ENCODE peak calls at places on chromosomes 5 and 9, in eight cellular contexts. T, L, Q, J, Y, C, R and D are unnamed samples.

GRCh38 chr9:124699575-124699974 is 71.5 kb downstream of the NR6A1 start:
- DNase-seq in T (no peak), L (no peak), Q (no peak), J (no peak), Y (no peak), C (no peak), R (no peak), D (no peak)

GRCh38 chr5:25448190-25448621 is 803.4 kb upstream of the CDH10 start:
- DNase-seq in T (peak; percentile 37), L (no peak), Q (no peak), J (no peak), Y (no peak), C (no peak), R (no peak), D (no peak)

GRCh38 chr5:102547659-102548058 is 48.9 kb upstream of the SLCO6A1 start:
- DNase-seq in T (no peak), L (no peak), Q (no peak), J (no peak), Y (no peak), C (no peak), R (no peak), D (no peak)

GRCh38 chr5:112640495-112640894 is 97.2 kb upstream of the APC start:
- DNase-seq in T (no peak), L (no peak), Q (no peak), J (no peak), Y (no peak), C (no peak), R (no peak), D (no peak)

GRCh38 chr9:93630806-93631411 is 54.5 kb downstream of the PHF2 start:
- DNase-seq in T (no peak), L (no peak), Q (peak; percentile 34), J (no peak), Y (no peak), C (no peak), R (no peak), D (no peak)

GRCh38 chr9:12464910-12465512 is 228.2 kb upstream of the TYRP1 start:
- DNase-seq in T (peak; percentile 11), L (peak; percentile 1), Q (no peak), J (no peak), Y (no peak), C (no peak), R (no peak), D (peak; percentile 58)

GRCh38 chr9:136306691-136307208 is 2.9 kb upstream of the CCDC187 start:
- DNase-seq in T (no peak), L (peak; percentile 27), Q (no peak), J (no peak), Y (no peak), C (no peak), R (no peak), D (no peak)

GRCh38 chr5:84411832-84412605 is 27.3 kb upstream of the EDIL3 start:
- DNase-seq in T (peak; percentile 95), L (no peak), Q (no peak), J (no peak), Y (no peak), C (no peak), R (no peak), D (no peak)

GRCh38 chr5:123673107-123673506 is 161.1 kb downstream of the CSNK1G3 start:
- DNase-seq in T (no peak), L (no peak), Q (no peak), J (no peak), Y (no peak), C (peak; percentile 1), R (no peak), D (peak; percentile 15)

GRCh38 chr5:54895816-54896341 is 89.5 kb downstream of the ESM1 start:
- DNase-seq in T (peak; percentile 45), L (peak; percentile 14), Q (no peak), J (no peak), Y (peak; percentile 70), C (peak; percentile 57), R (no peak), D (peak; percentile 70)

GRCh38 chr5:94366811-94367210 is 251.6 kb downstream of the KIAA0825 start:
- DNase-seq in T (peak; percentile 75), L (no peak), Q (no peak), J (no peak), Y (no peak), C (no peak), R (no peak), D (no peak)

GRCh38 chr9:93305497-93306020 is 121.6 kb downstream of the WNK2 start:
- DNase-seq in T (no peak), L (no peak), Q (peak; percentile 40), J (peak; percentile 17), Y (peak; percentile 83), C (no peak), R (peak; percentile 38), D (no peak)

GRCh38 chr5:150112211-150113046 is 26.1 kb upstream of the CSF1R start:
- DNase-seq in T (peak; percentile 43), L (no peak), Q (no peak), J (no peak), Y (peak; percentile 58), C (no peak), R (no peak), D (no peak)

GRCh38 chr5:18003312-18003711 is 369.1 kb downstream of the TAF11L14 start:
- DNase-seq in T (no peak), L (no peak), Q (no peak), J (no peak), Y (no peak), C (no peak), R (no peak), D (no peak)

GRCh38 chr9:21747171-21747570 is 55.3 kb upstream of the MTAP start:
- DNase-seq in T (peak; percentile 93), L (no peak), Q (no peak), J (no peak), Y (no peak), C (no peak), R (no peak), D (peak; percentile 92)

GRCh38 chr9:121613009-121613766 is 38.2 kb upstream of the DAB2IP start:
- DNase-seq in T (no peak), L (no peak), Q (no peak), J (no peak), Y (no peak), C (peak; percentile 39), R (no peak), D (no peak)

GRCh38 chr5:345404-346195 is 24.1 kb downstream of the AHRR start:
- DNase-seq in T (no peak), L (no peak), Q (no peak), J (peak; percentile 43), Y (peak; percentile 58), C (no peak), R (no peak), D (no peak)

GRCh38 chr5:38651806-38652205 is 95.4 kb upstream of the LIFR start:
- DNase-seq in T (no peak), L (no peak), Q (no peak), J (no peak), Y (no peak), C (no peak), R (no peak), D (no peak)

GRCh38 chr5:21391506-21391905 is 1403.5 kb upstream of the CDH18 start:
- DNase-seq in T (no peak), L (no peak), Q (no peak), J (no peak), Y (no peak), C (no peak), R (no peak), D (no peak)

GRCh38 chr5:149464796-149465489 is 85.9 kb upstream of the IL17B start:
- DNase-seq in T (no peak), L (no peak), Q (peak; percentile 79), J (peak; percentile 79), Y (peak; percentile 42), C (no peak), R (no peak), D (no peak)

GRCh38 chr5:10317825-10318682 is 10.4 kb upstream of the CMBL start:
- DNase-seq in T (peak; percentile 26), L (no peak), Q (no peak), J (no peak), Y (no peak), C (no peak), R (no peak), D (no peak)

DNA sequence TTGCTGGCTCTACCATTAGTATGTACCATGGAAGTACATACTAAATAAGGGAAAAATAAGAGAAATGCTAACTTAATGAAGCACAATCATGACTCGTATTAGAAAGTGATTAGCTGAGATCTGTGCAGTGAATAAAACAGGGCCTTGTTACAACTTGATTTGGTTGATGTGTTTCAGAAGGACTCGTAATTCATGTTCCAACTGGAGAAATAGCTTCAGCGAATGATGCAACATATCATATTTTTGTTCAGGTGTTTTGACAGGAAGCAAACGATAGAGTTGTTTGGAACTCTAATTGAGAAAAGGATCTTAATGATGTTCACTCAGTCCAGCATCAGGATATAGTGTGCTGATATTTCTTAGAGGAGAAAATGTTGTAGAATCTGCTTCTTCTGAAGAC is 474.6 kb upstream of the WWC1 start:
- DNase-seq in T (peak; percentile 96), L (no peak), Q (no peak), J (no peak), Y (no peak), C (no peak), R (no peak), D (no peak)
- H3K4me1 ChIP-seq in T (peaks cover 34% of the 10 kb centered on the region), L (peaks cover 15% of the 10 kb centered on the region), Q (no peaks in the 10 kb centered on the region), J (no peaks in the 10 kb centered on the region), Y (peaks cover 6% of the 10 kb centered on the region), C (no peaks in the 10 kb centered on the region), R (no peaks in the 10 kb centered on the region), D (no peaks in the 10 kb centered on the region)

DNA sequence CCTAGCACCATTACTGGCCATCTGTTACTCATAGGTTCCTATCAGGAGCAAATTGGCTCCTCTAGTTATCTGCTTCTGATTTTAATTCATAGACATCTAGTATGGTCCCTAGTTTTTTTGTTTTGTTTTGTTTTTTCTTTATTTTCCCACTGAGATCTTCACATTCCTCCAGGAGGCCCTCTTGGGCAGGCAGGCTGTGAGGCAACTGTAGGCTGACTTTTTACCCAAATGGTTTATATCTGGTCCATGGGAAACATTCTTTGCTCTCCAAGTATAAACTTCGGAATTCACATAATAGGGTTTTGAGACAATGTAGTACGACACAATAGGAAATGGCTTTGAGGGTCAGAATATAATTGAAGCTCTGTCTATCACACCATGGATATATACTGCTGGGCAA is 250.9 kb upstream of the DAB2 start:
- DNase-seq in T (no peak), L (no peak), Q (no peak), J (no peak), Y (no peak), C (no peak), R (no peak), D (peak; percentile 0)
- TF ChIP-seq CTCF in T (no peak), L (no peak), Q (no peak), J (no peak), Y (no peak), C (no peak), R (no peak), D (no peak)

GRCh38 chr5:53041740-53042139 is 52.6 kb downstream of the ITGA2 start:
- DNase-seq in T (no peak), L (no peak), Q (no peak), J (no peak), Y (no peak), C (no peak), R (no peak), D (no peak)
- H3K4me1 ChIP-seq in T (peaks cover 31% of the 10 kb centered on the region), L (peaks cover 21% of the 10 kb centered on the region), Q (no peaks in the 10 kb centered on the region), J (no peaks in the 10 kb centered on the region), Y (no peaks in the 10 kb centered on the region), C (peaks cover 9% of the 10 kb centered on the region), R (peaks cover 26% of the 10 kb centered on the region), D (no peaks in the 10 kb centered on the region)

DNA sequence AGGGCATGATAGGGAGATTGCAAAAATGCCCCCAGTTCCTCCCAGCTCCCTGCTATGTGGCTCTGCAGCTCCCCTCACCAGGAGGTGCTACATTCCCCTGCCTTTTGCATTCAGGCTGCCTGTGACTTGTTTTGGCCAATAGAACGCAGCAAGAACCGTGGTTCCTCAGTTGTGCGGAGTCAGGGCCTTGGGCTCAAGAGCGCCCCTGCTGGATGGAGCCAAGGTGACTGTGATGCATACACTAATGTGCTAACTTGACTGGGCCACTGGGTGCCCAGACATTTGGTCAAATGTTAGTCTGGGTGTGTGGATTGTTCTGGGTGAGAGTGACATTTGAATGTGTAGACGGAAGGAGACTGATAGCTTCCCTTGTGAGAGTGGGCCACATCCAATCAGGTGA is 123.3 kb upstream of the MVB12B start:
- DNase-seq in T (no peak), L (no peak), Q (no peak), J (no peak), Y (no peak), C (no peak), R (no peak), D (no peak)
- TF ChIP-seq CTCF in T (peak; percentile 32), L (no peak), Q (no peak), J (no peak), Y (no peak), C (no peak), R (no peak), D (peak; percentile 5)